ENCODE peak calls at places on chromosome 3, in seven cellular contexts. M, E, X, H, J, S and U are unnamed samples.
A peak's percentile ranks its signal among the peaks of the same experiment; 100 is the strongest.

GRCh38 chr3:177491301-177492031 is 294.2 kb upstream of the TBL1XR1 start:
- DNase-seq in M (no peak), E (no peak), X (peak; percentile 35), H (no peak), J (no peak), S (no peak), U (no peak)

GRCh38 chr3:107845355-107846281 is 245.2 kb downstream of the CD47 start:
- DNase-seq in M (no peak), E (no peak), X (peak; percentile 31), H (no peak), J (no peak), S (no peak), U (no peak)

GRCh38 chr3:194300936-194301335 is 50.2 kb downstream of the CPN2 start:
- DNase-seq in M (no peak), E (no peak), X (no peak), H (no peak), J (no peak), S (no peak), U (no peak)

GRCh38 chr3:52792961-52793695 is 1.5 kb upstream of the ITIH3 start:
- DNase-seq in M (peak; percentile 8), E (no peak), X (peak; percentile 19), H (peak; percentile 7), J (no peak), S (no peak), U (no peak)

GRCh38 chr3:182889948-182890629 is 90.2 kb downstream of the DCUN1D1 start:
- DNase-seq in M (no peak), E (no peak), X (peak; percentile 76), H (peak; percentile 56), J (no peak), S (no peak), U (no peak)

GRCh38 chr3:82085356-82085755 is 323.9 kb upstream of the GBE1 start:
- DNase-seq in M (no peak), E (no peak), X (peak; percentile 80), H (no peak), J (no peak), S (no peak), U (no peak)

GRCh38 chr3:57135964-57136363 is 29.2 kb downstream of the IL17RD start:
- DNase-seq in M (no peak), E (no peak), X (no peak), H (no peak), J (no peak), S (no peak), U (no peak)

GRCh38 chr3:2485027-2485375 is 386.3 kb downstream of the CNTN4 start:
- DNase-seq in M (no peak), E (no peak), X (no peak), H (no peak), J (no peak), S (no peak), U (no peak)

GRCh38 chr3:15051531-15051930 is 13.6 kb downstream of the MRPS25 start:
- DNase-seq in M (peak; percentile 36), E (no peak), X (peak; percentile 62), H (peak; percentile 63), J (peak; percentile 25), S (peak; percentile 44), U (no peak)
- TF ChIP-seq CTCF in M (peak; percentile 82), E (peak; percentile 74), X (peak; percentile 77), H (peak; percentile 50), J (peak; percentile 72), S (no peak), U (peak; percentile 49)

GRCh38 chr3:185308126-185308754 is 54.4 kb upstream of the EHHADH start:
- DNase-seq in M (peak; percentile 63), E (no peak), X (peak; percentile 84), H (peak; percentile 75), J (peak; percentile 74), S (no peak), U (peak; percentile 12)
- TF ChIP-seq CTCF in M (peak; percentile 88), E (peak; percentile 79), X (peak; percentile 82), H (peak; percentile 67), J (peak; percentile 94), S (peak; percentile 74), U (peak; percentile 81)

GRCh38 chr3:9932843-9933560 is 632 bp upstream of the CRELD1 start:
- DNase-seq in M (peak; percentile 77), E (peak; percentile 84), X (peak; percentile 84), H (peak; percentile 77), J (peak; percentile 70), S (peak; percentile 90), U (no peak)

GRCh38 chr3:9933561-9934234 is at the start of gene CRELD1:
- DNase-seq in M (peak; percentile 82), E (peak; percentile 95), X (peak; percentile 97), H (peak; percentile 92), J (peak; percentile 96), S (peak; percentile 99), U (peak; percentile 76)

GRCh38 chr3:9935966-9936365 is 2.3 kb downstream of the CRELD1 start:
- DNase-seq in M (no peak), E (no peak), X (no peak), H (no peak), J (no peak), S (no peak), U (no peak)

GRCh38 chr3:9934993-9935392 is 1.4 kb downstream of the CRELD1 start:
- DNase-seq in M (no peak), E (no peak), X (peak; percentile 22), H (no peak), J (no peak), S (no peak), U (no peak)

GRCh38 chr3:9934235-9934621 is 594 bp downstream of the CRELD1 start:
- DNase-seq in M (no peak), E (no peak), X (no peak), H (no peak), J (no peak), S (peak; percentile 52), U (no peak)
- TF ChIP-seq CTCF in M (peak; percentile 56), E (peak; percentile 55), X (peak; percentile 32), H (peak; percentile 11), J (peak; percentile 38), S (no peak), U (peak; percentile 17)

DNA sequence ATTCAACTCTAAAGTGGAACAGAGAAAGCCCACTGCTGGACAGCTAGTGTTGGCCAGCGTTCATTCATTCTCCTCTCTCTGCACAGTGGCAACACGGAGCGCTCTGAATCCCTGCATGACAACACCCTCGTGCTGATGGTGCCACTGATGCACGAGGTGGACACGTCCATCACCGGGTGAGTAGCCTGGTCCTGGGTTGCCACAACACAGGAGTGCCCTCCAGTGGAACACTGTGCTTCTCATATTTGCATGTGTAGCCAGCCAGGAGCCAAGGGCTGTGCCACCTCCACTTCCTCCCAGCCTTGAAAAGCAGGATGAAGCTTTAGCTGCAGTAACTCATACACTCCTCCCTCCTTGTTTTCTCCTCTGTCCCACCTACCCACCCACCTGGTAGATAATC is 120.0 kb upstream of the CTDSPL start:
- DNase-seq in M (no peak), E (no peak), X (peak; percentile 58), H (peak; percentile 54), J (peak; percentile 3), S (peak; percentile 55), U (no peak)
- TF ChIP-seq CTCF in M (peak; percentile 29), E (peak; percentile 36), X (peak; percentile 57), H (peak; percentile 35), J (no peak), S (no peak), U (peak; percentile 30)

DNA sequence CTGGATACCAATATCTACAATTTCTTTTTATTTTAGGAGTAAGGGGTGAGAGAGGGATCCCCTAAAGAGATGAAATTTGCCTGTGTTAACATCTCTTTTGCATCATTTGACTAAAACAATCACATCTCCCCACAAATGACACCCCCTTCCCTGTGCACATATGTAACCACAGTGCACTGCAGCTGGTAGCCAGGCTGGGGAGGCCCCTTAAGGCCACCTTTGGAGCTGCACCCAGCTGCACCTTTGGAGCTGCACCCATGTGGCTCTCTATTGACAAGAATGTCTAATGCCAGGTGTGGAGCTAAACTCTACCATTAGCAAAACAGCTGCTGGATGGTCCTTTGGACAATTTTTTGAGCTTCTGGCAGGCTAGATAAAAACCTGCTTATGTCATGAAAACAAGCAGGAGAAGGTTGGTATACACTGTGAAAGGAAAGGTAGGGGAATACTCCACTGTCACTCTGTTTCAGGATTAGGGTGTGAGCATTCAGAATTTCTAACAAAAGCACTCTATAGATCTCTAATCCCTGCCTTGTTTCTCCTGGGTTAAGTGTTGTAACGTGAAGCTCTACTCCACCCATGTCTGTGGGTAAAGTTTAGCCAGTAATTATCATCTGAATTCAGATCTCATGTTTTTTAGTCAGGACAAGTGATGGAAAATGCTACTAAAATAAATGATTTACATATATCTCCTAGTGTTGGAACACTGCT is 52.1 kb downstream of the TFG start:
- DNase-seq in M (no peak), E (no peak), X (peak; percentile 50), H (peak; percentile 32), J (peak; percentile 22), S (peak; percentile 31), U (no peak)
- TF ChIP-seq CTCF in M (peak; percentile 36), E (peak; percentile 22), X (peak; percentile 59), H (peak; percentile 16), J (peak; percentile 53), S (no peak), U (no peak)

DNA sequence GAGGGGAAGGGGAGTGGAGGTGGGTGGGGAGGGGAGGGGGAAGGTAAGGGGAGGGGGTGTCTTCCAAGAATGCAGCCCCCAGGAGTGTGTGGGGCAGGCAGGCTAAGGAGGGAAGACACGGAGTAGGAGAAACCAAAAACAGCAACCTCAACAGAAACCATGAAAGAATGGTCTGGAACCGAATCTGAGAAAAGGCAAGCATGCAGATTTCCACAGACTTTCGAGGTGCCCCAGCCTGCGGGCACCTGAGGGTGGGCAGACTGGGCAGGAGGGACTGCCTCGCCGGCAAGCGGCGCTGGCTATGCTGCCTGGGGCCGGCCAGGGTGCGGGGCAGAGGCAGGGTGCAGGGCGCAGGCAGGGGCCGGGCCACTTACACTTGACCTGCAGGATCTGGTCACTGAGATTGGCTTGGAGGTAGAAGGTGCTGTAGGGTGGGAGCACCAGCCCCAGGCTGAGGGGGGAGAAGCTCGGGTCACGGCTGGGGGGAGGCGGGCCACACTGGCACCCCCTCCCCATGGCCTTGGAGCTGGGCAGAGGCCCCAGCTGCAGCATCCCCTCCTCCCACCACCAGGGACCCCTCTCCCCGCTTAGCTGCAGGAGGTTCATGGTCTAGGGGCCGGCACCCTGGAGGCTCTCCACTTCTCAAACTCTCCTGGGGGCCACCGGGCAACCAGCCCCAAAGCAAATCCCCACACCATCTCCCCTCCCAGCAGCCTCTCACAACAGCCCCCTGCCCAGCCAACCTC is 15.2 kb upstream of the TMEM115 start:
- DNase-seq in M (no peak), E (no peak), X (no peak), H (no peak), J (no peak), S (no peak), U (no peak)
- TF ChIP-seq CTCF in M (no peak), E (no peak), X (no peak), H (no peak), J (no peak), S (no peak), U (no peak)